ENCODE peak calls at places on chromosome 21, in nine cellular contexts. H is NAMALWA; Y is omental fat pad; Q is stimulated activated CD4-positive, alpha-beta T cell treated with anti-CD3 and anti-CD28 coated beads, Interleukin-4, amount 100 ng/mL, for 1 hour; I is upper lobe of left lung; R is T-helper 9 cell; O is activated CD4-positive, alpha-beta T cell treated with anti-CD3 and anti-CD28 coated beads for 48 hours; E is fibroblast of pulmonary artery; M is MV-4-11. J is an unnamed sample.

GRCh38 chr21:36297938-36298572 is 21.9 kb upstream of the MORC3 start:
- DNase-seq in H (peak; percentile 85), Y (no peak), Q (peak; percentile 51), I (peak; percentile 83), R (peak; percentile 50), O (peak; percentile 72), E (no peak), M (peak; percentile 89), J (peak; percentile 90)

GRCh38 chr21:44911384-44912157 is 9.1 kb downstream of the ITGB2 start:
- DNase-seq in H (no peak), Y (peak; percentile 37), Q (peak; percentile 55), I (peak; percentile 81), R (peak; percentile 48), O (peak; percentile 72), E (no peak), M (no peak), J (no peak)

GRCh38 chr21:39720126-39720778 is 24.7 kb upstream of the IGSF5 start:
- DNase-seq in H (no peak), Y (no peak), Q (no peak), I (no peak), R (no peak), O (no peak), E (no peak), M (no peak), J (no peak)

GRCh38 chr21:33761104-33762036 is 119.1 kb downstream of the ITSN1 start:
- DNase-seq in H (no peak), Y (no peak), Q (no peak), I (peak; percentile 24), R (no peak), O (no peak), E (peak; percentile 97), M (peak; percentile 88), J (peak; percentile 47)

GRCh38 chr21:34983680-34984086 is 65.4 kb downstream of the RUNX1 start:
- DNase-seq in H (no peak), Y (no peak), Q (peak; percentile 54), I (no peak), R (no peak), O (peak; percentile 82), E (peak; percentile 28), M (peak; percentile 82), J (peak; percentile 65)

GRCh38 chr21:29148535-29148934 is 18.1 kb downstream of the MAP3K7CL start:
- DNase-seq in H (no peak), Y (no peak), Q (no peak), I (no peak), R (no peak), O (peak; percentile 20), E (no peak), M (peak; percentile 88), J (peak; percentile 2)

GRCh38 chr21:39911286-39911685 is 44.0 kb downstream of the PCP4 start:
- DNase-seq in H (peak; percentile 27), Y (no peak), Q (no peak), I (no peak), R (no peak), O (no peak), E (no peak), M (no peak), J (no peak)

GRCh38 chr21:42591170-42591869 is 62.1 kb upstream of the PDE9A start:
- DNase-seq in H (no peak), Y (no peak), Q (no peak), I (no peak), R (no peak), O (no peak), E (no peak), M (no peak), J (no peak)

GRCh38 chr21:45539046-45539795 is 3.0 kb downstream of the SLC19A1 start:
- DNase-seq in H (no peak), Y (no peak), Q (no peak), I (peak; percentile 20), R (no peak), O (peak; percentile 1), E (no peak), M (no peak), J (no peak)

GRCh38 chr21:42568834-42569731 is 55.4 kb downstream of the SLC37A1 start:
- DNase-seq in H (no peak), Y (no peak), Q (no peak), I (peak; percentile 67), R (no peak), O (peak; percentile 1), E (no peak), M (no peak), J (no peak)

GRCh38 chr21:16195896-16196443 is 466.2 kb downstream of the USP25 start:
- DNase-seq in H (peak; percentile 53), Y (no peak), Q (no peak), I (no peak), R (no peak), O (no peak), E (peak; percentile 26), M (no peak), J (no peak)

GRCh38 chr21:42002421-42002958 is 7.7 kb downstream of the ZBTB21 start:
- DNase-seq in H (no peak), Y (no peak), Q (peak; percentile 73), I (no peak), R (no peak), O (peak; percentile 86), E (peak; percentile 68), M (no peak), J (no peak)

GRCh38 chr21:16891821-16892220 is 621.0 kb upstream of the CXADR start:
- DNase-seq in H (no peak), Y (no peak), Q (no peak), I (no peak), R (no peak), O (no peak), E (peak; percentile 95), M (no peak), J (no peak)

GRCh38 chr21:15088483-15088882 is 23.7 kb upstream of the NRIP1 start:
- DNase-seq in H (no peak), Y (no peak), Q (no peak), I (no peak), R (no peak), O (no peak), E (no peak), M (no peak), J (no peak)

GRCh38 chr21:28769683-28770082 is 223.0 kb downstream of the LTN1 start:
- DNase-seq in H (no peak), Y (no peak), Q (no peak), I (no peak), R (no peak), O (peak; percentile 22), E (peak; percentile 29), M (no peak), J (no peak)

GRCh38 chr21:38831526-38832467 is 26.1 kb downstream of the ETS2 start:
- DNase-seq in H (peak; percentile 93), Y (peak; percentile 84), Q (peak; percentile 26), I (peak; percentile 89), R (no peak), O (peak; percentile 62), E (peak; percentile 100), M (peak; percentile 99), J (peak; percentile 89)